ENCODE peak calls at places on chromosomes 11 and 22, in ten cellular contexts. W is AG04450; A is CD8-positive, alpha-beta T cell; L is ovary; G is cardiac fibroblast; D is cardiac muscle cell; Q is HCT116; J is tibial nerve; S is epithelial cell of esophagus; Y is PC-9. V is an unnamed sample.

GRCh38 chr22:36331912-36332622 is 55.7 kb downstream of the MYH9 start:
- DNase-seq in S (no peak), D (no peak), W (no peak), L (peak), Y (peak), G (peak), J (peak), Q (no peak), A (peak), V (no peak)

GRCh38 chr22:29621761-29622526 is 18.5 kb downstream of the NF2 start:
- DNase-seq in G (peak), D (no peak), Q (peak), A (no peak), J (no peak), S (peak), W (peak), Y (peak), L (no peak), V (peak)

GRCh38 chr11:89491141-89491690 is at the start of gene NOX4:
- DNase-seq in S (peak), A (no peak), J (peak), Q (no peak), D (peak), Y (no peak), L (peak), G (peak), W (no peak), V (peak)

GRCh38 chr22:31495343-31495742 is 993 bp upstream of the SFI1 start:
- DNase-seq in L (peak), W (no peak), A (no peak), Y (no peak), G (no peak), S (no peak), D (no peak), J (no peak), Q (no peak), V (no peak)

GRCh38 chr11:65130631-65131416 is 3.5 kb downstream of the SYVN1 start:
- DNase-seq in G (no peak), S (no peak), Q (no peak), A (no peak), W (no peak), D (no peak), L (no peak), J (no peak), Y (no peak), V (no peak)

GRCh38 chr22:35470903-35471321 is 69.7 kb upstream of the RASD2 start:
- DNase-seq in A (no peak), Y (no peak), S (no peak), Q (peak), J (no peak), D (no peak), G (no peak), W (no peak), L (no peak), V (no peak)

GRCh38 chr11:80116796-80117195 is 676.0 kb upstream of the TENM4 start:
- DNase-seq in G (no peak), Y (no peak), Q (no peak), A (no peak), L (no peak), W (no peak), J (no peak), D (peak), S (no peak), V (no peak)

GRCh38 chr11:45390407-45390806 is 104.3 kb upstream of the SYT13 start:
- DNase-seq in L (no peak), G (peak), W (no peak), A (no peak), D (no peak), J (no peak), S (no peak), Y (no peak), Q (no peak), V (no peak)

GRCh38 chr11:46001427-46002049 is 79.1 kb downstream of the LARGE2 start:
- DNase-seq in J (no peak), A (no peak), D (no peak), L (no peak), Q (no peak), G (peak), W (peak), S (no peak), Y (no peak), V (peak)

GRCh38 chr11:117818036-117818858 is 6.3 kb downstream of the FXYD2 start:
- DNase-seq in Y (no peak), Q (no peak), J (no peak), D (no peak), L (no peak), G (peak), S (peak), W (no peak), A (peak), V (peak)

GRCh38 chr22:48433647-48434046 is 1394.0 kb downstream of the BRD1 start:
- DNase-seq in J (no peak), A (no peak), Y (no peak), Q (no peak), L (no peak), G (no peak), W (no peak), D (no peak), S (no peak), V (no peak)

GRCh38 chr11:16097543-16097942 is 258.8 kb downstream of the SOX6 start:
- DNase-seq in Q (no peak), W (no peak), J (no peak), D (no peak), Y (no peak), S (peak), A (no peak), G (no peak), L (no peak), V (no peak)

GRCh38 chr11:73173755-73174494 is 31.8 kb upstream of the FCHSD2 start:
- DNase-seq in G (no peak), W (no peak), Y (no peak), A (no peak), J (no peak), D (no peak), L (no peak), Q (no peak), S (no peak), V (no peak)

GRCh38 chr22:32810241-32811133 is 9.0 kb downstream of the TIMP3 start:
- DNase-seq in G (no peak), L (no peak), S (peak), D (peak), Q (no peak), W (no peak), J (no peak), Y (peak), A (no peak), V (no peak)

GRCh38 chr22:39596601-39597000 is 26.0 kb downstream of the CACNA1I start:
- DNase-seq in J (no peak), S (no peak), Q (no peak), A (no peak), D (no peak), W (no peak), G (no peak), Y (no peak), L (no peak), V (no peak)

GRCh38 chr22:48091060-48091650 is 1328.7 kb downstream of the TBC1D22A start:
- DNase-seq in W (no peak), D (no peak), S (no peak), L (no peak), J (no peak), G (no peak), A (no peak), Q (no peak), Y (no peak), V (no peak)

GRCh38 chr22:25953919-25954318 is 211.9 kb downstream of the MYO18B start:
- DNase-seq in L (no peak), W (no peak), J (no peak), A (no peak), D (no peak), G (no peak), Q (no peak), S (no peak), Y (no peak), V (no peak)

GRCh38 chr22:31488988-31489617 is 539 bp downstream of the EIF4ENIF1 start:
- DNase-seq in W (no peak), D (peak), L (peak), A (no peak), S (peak), Y (peak), G (peak), Q (no peak), J (no peak), V (peak)

GRCh38 chr11:112321521-112322172 is 61.0 kb upstream of the PLET1 start:
- DNase-seq in J (no peak), G (peak), Q (peak), A (no peak), D (no peak), L (no peak), Y (peak), S (peak), W (peak), V (peak)

GRCh38 chr22:43042101-43042780 is 27.3 kb upstream of the PACSIN2 start:
- DNase-seq in W (no peak), G (no peak), S (peak), J (no peak), L (no peak), A (no peak), Y (no peak), D (no peak), Q (no peak), V (no peak)

GRCh38 chr11:95302211-95302610 is 71.2 kb upstream of the SESN3 start:
- DNase-seq in A (no peak), Y (no peak), L (no peak), S (no peak), J (no peak), W (no peak), Q (no peak), G (no peak), D (no peak), V (no peak)

GRCh38 chr11:4916581-4916980 is 2.6 kb downstream of the OR51G2 start:
- DNase-seq in Q (no peak), S (no peak), G (no peak), D (no peak), W (no peak), A (no peak), Y (no peak), L (no peak), J (no peak), V (no peak)

GRCh38 chr11:118853693-118854092 is 30.0 kb upstream of the CXCR5 start:
- DNase-seq in G (no peak), A (no peak), S (no peak), D (no peak), L (no peak), W (no peak), Q (no peak), J (no peak), Y (no peak), V (no peak)

GRCh38 chr11:110857885-110858555 is 145.8 kb upstream of the ARHGAP20 start:
- DNase-seq in J (no peak), L (no peak), W (peak), A (no peak), S (no peak), Q (no peak), Y (no peak), G (peak), D (no peak), V (peak)

GRCh38 chr11:62431171-62431895 is 12.5 kb downstream of the SCGB1A1 start:
- DNase-seq in S (no peak), Y (no peak), G (peak), D (no peak), L (no peak), A (no peak), J (no peak), Q (no peak), W (peak), V (peak)

GRCh38 chr11:4134844-4135243 is 40.2 kb downstream of the RRM1 start:
- DNase-seq in J (no peak), W (peak), A (no peak), G (peak), Q (no peak), D (no peak), Y (no peak), S (peak), L (no peak), V (peak)

DNA sequence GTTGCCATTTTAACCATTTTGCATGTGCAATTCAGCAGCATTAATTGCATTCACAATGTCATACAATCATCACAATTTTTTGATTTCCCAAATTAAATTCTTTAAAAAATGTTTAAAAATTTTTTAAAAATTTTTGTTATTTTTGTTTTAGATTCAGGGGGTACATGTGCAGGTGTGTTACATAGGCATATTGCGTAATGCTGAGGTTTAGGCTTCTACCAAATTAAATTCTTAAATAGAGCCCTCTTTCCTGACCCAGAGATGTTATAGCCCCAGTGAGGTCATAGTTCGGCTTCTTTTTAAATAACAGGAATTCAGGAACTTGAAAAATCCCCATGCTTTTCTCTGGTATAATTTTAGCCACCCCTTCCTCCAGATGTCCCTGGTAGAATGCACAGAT is 11.3 kb upstream of the AMPD3 start:
- DNase-seq in Q (no peak), S (no peak), W (no peak), L (no peak), J (no peak), D (no peak), Y (no peak), G (no peak), A (no peak), V (no peak)
- H3K4me3 ChIP-seq in Q (no peak), S (no peak), W (no peak), L (no peak), J (no peak), D (no peak), Y (no peak), G (no peak), A (no peak), V (no peak)

GRCh38 chr22:17836977-17837742 is 62.9 kb upstream of the BID start:
- DNase-seq in L (no peak), D (no peak), A (no peak), G (no peak), S (peak), W (no peak), Y (peak), Q (no peak), J (no peak), V (no peak)
- TF ChIP-seq CTCF in L (no peak), D (no peak), A (no peak), G (no peak), S (no peak), W (no peak), Y (no peak), Q (no peak), J (no peak), V (no peak)

DNA sequence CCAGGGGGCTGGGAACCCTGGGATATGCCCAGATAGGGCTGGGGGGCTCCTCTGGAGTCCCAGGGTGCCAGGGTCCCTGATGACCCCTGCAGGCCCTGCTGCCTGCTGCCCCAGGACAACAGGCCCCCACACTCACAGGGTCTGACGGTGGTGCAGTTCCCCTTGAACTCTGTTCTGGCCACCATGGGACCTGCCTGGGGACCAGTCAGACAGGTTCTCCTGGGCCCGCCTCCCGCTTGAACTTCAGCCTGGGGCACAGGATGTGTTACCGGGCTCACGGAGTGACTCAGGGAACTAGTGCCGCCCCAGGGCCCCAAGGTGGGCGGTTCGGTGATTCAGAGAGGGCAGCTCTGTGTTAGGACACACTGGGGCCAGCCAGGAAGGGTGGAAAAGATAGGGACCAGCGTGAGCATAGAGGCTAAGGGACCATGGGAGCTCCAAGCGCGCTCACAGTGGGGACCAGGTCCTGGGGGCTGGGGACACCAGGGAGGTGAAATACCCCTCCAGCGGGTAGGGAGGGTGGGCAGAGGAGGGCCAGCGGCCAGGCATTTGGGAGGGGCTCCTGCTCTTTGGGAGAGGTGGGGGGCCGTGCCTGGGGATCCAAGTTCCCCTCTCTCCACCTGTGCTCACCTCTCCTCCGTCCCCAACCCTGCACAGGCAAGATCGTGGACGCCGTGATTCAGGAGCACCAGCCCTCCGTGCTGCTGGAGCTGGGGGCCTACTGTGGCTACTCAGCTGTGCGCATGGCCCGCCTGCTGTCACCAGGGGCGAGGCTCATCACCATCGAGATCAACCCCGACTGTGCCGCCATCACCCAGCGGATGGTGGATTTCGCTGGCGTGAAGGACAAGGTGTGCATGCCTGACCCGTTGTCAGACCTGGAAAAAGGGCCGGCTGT is 21.5 kb upstream of the TXNRD2 start:
- DNase-seq in G (no peak), A (no peak), S (peak), Y (peak), Q (peak), D (no peak), L (no peak), W (no peak), J (no peak), V (peak)
- H3K4me3 ChIP-seq in G (no peak), A (no peak), S (peak), Y (peak), Q (peak), D (no peak), L (no peak), W (no peak), J (no peak), V (no peak)

GRCh38 chr11:115237578-115237977 is 266.6 kb downstream of the CADM1 start:
- DNase-seq in S (no peak), Q (no peak), J (no peak), L (no peak), D (no peak), Y (no peak), A (no peak), G (no peak), W (no peak), V (no peak)

GRCh38 chr11:115238086-115238485 is 266.1 kb downstream of the CADM1 start:
- DNase-seq in W (no peak), J (no peak), Q (no peak), Y (no peak), D (no peak), S (no peak), G (no peak), L (no peak), A (no peak), V (no peak)

GRCh38 chr11:115241899-115242298 is 262.3 kb downstream of the CADM1 start:
- DNase-seq in W (no peak), L (no peak), G (no peak), S (no peak), D (no peak), Y (no peak), A (no peak), Q (no peak), J (no peak), V (no peak)

GRCh38 chr11:115234794-115235193 is 269.4 kb downstream of the CADM1 start:
- DNase-seq in D (no peak), A (no peak), L (no peak), W (no peak), Y (no peak), S (no peak), G (no peak), Q (no peak), J (no peak), V (no peak)

DNA sequence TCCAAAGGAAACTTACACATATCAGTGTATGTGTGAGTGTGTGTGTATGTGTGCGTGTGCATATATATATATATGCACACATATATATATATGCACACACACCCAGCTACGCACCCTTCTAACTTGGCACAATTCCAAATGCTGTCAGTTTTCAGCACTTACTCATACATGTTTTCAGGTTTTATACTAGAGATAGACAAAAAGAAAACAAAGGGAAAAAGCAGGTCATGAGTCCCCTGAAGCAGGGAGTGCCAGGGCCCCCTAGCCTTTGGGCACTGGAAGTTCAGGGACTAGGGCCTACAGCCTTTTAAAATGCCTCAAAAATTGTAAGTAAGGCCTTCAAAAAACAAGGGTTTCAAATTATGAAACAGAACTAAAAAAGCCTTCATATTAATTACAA is 265.4 kb downstream of the CADM1 start:
- DNase-seq in L (no peak), W (no peak), A (no peak), D (no peak), S (peak), G (no peak), Y (no peak), J (no peak), Q (no peak), V (no peak)
- TF ChIP-seq CTCF in L (no peak), W (no peak), A (no peak), D (no peak), S (peak), G (no peak), Y (no peak), J (no peak), Q (no peak), V (no peak)

V was measured in fibroblast of pulmonary artery.